ENCODE peak calls at places on chromosomes 16 and 17, in seven cellular contexts. O is mesenchymal stem cell, T is BJ, W is lower lobe of right lung, X is H7, V is pancreas, P is neuronal stem cell. H is an unnamed sample.

GRCh38 chr17:82370471-82371332 is 863 bp upstream of the UTS2R start:
- DNase-seq in O (no peak), T (no peak), W (peak; percentile 34), X (peak; percentile 75), V (no peak), P (no peak), H (no peak)

GRCh38 chr17:31674305-31674704 is 184.7 kb downstream of the COPRS start:
- DNase-seq in O (no peak), T (no peak), W (no peak), X (no peak), V (no peak), P (no peak), H (no peak)

GRCh38 chr17:19260958-19261357 is 23.8 kb downstream of the EPN2 start:
- DNase-seq in O (no peak), T (no peak), W (no peak), X (no peak), V (no peak), P (no peak), H (peak; percentile 65)

GRCh38 chr17:48441231-48441711 is 11.3 kb upstream of the SKAP1 start:
- DNase-seq in O (no peak), T (no peak), W (no peak), X (no peak), V (no peak), P (no peak), H (peak; percentile 96)

GRCh38 chr17:68399638-68400403 is 57.5 kb downstream of the WIPI1 start:
- DNase-seq in O (peak; percentile 96), T (no peak), W (no peak), X (no peak), V (no peak), P (no peak), H (no peak)

GRCh38 chr16:24255446-24256352 is at the start of gene CACNG3:
- DNase-seq in O (no peak), T (no peak), W (peak; percentile 60), X (peak; percentile 93), V (peak; percentile 63), P (peak; percentile 93), H (peak; percentile 94)

GRCh38 chr17:39527220-39527813 is 66.0 kb downstream of the CDK12 start:
- DNase-seq in O (peak; percentile 30), T (no peak), W (no peak), X (peak; percentile 48), V (no peak), P (no peak), H (peak; percentile 23)

GRCh38 chr17:50532452-50533024 is at the start of gene EPN3:
- DNase-seq in O (no peak), T (no peak), W (peak; percentile 75), X (peak; percentile 90), V (peak; percentile 85), P (no peak), H (no peak)

GRCh38 chr17:12995106-12995895 is 22.5 kb downstream of the ELAC2 start:
- DNase-seq in O (no peak), T (no peak), W (no peak), X (peak; percentile 11), V (no peak), P (no peak), H (no peak)

GRCh38 chr17:70144260-70144846 is 25.0 kb upstream of the KCNJ2 start:
- DNase-seq in O (peak; percentile 52), T (no peak), W (no peak), X (peak; percentile 27), V (no peak), P (peak; percentile 9), H (peak; percentile 41)

GRCh38 chr17:38724337-38724988 is 5.7 kb upstream of the CISD3 start:
- DNase-seq in O (no peak), T (no peak), W (no peak), X (no peak), V (no peak), P (no peak), H (no peak)

GRCh38 chr16:5019775-5020174 is 14.0 kb downstream of the NAGPA start:
- DNase-seq in O (no peak), T (no peak), W (no peak), X (no peak), V (no peak), P (no peak), H (no peak)

GRCh38 chr16:53588081-53588648 is 85.2 kb upstream of the AKTIP start:
- DNase-seq in O (no peak), T (no peak), W (no peak), X (no peak), V (no peak), P (no peak), H (no peak)

GRCh38 chr17:82775033-82775823 is 23.4 kb downstream of the TBCD start:
- DNase-seq in O (peak; percentile 45), T (no peak), W (peak; percentile 79), X (peak; percentile 97), V (peak; percentile 92), P (peak; percentile 43), H (peak; percentile 74)

GRCh38 chr16:1127101-1127500 is 25.8 kb upstream of the CACNA1H start:
- DNase-seq in O (no peak), T (no peak), W (no peak), X (peak; percentile 61), V (no peak), P (no peak), H (no peak)

GRCh38 chr16:81863630-81864352 is 84.7 kb downstream of the PLCG2 start:
- DNase-seq in O (no peak), T (no peak), W (no peak), X (peak; percentile 80), V (no peak), P (no peak), H (no peak)

GRCh38 chr17:17032131-17032692 is 10.0 kb upstream of the MPRIP start:
- DNase-seq in O (peak; percentile 94), T (peak; percentile 86), W (peak; percentile 77), X (peak; percentile 61), V (peak; percentile 83), P (no peak), H (no peak)

GRCh38 chr16:2469399-2470233 is 1.5 kb upstream of the NTN3 start:
- DNase-seq in O (no peak), T (no peak), W (no peak), X (peak; percentile 71), V (no peak), P (no peak), H (no peak)

GRCh38 chr17:28513476-28513875 is 7.3 kb downstream of the FOXN1 start:
- DNase-seq in O (no peak), T (no peak), W (peak; percentile 19), X (no peak), V (no peak), P (no peak), H (no peak)

GRCh38 chr16:84153660-84154214 is 8.6 kb downstream of the DNAAF1 start:
- DNase-seq in O (no peak), T (no peak), W (no peak), X (no peak), V (no peak), P (no peak), H (no peak)

GRCh38 chr17:82171750-82172375 is 40.8 kb downstream of the CCDC57 start:
- DNase-seq in O (no peak), T (no peak), W (no peak), X (no peak), V (no peak), P (no peak), H (no peak)

GRCh38 chr17:62950067-62950466 is 16.0 kb upstream of the TANC2 start:
- DNase-seq in O (peak; percentile 32), T (no peak), W (peak; percentile 48), X (no peak), V (no peak), P (no peak), H (peak; percentile 23)

GRCh38 chr17:35896011-35896587 is 15.9 kb upstream of the CCL5 start:
- DNase-seq in O (peak; percentile 9), T (no peak), W (no peak), X (no peak), V (no peak), P (no peak), H (no peak)

GRCh38 chr16:49026566-49026965 is 255.1 kb downstream of the CBLN1 start:
- DNase-seq in O (no peak), T (no peak), W (no peak), X (no peak), V (no peak), P (no peak), H (no peak)

GRCh38 chr16:54926166-54926838 is 4.4 kb upstream of the IRX5 start:
- DNase-seq in O (peak; percentile 18), T (no peak), W (no peak), X (no peak), V (no peak), P (no peak), H (no peak)

GRCh38 chr17:40371261-40371929 is 6.9 kb upstream of the GJD3 start:
- DNase-seq in O (no peak), T (no peak), W (no peak), X (peak; percentile 82), V (no peak), P (no peak), H (no peak)

GRCh38 chr16:69741951-69742904 is 12.5 kb downstream of the NOB1 start:
- DNase-seq in O (peak; percentile 38), T (no peak), W (peak; percentile 74), X (no peak), V (peak; percentile 88), P (no peak), H (no peak)

GRCh38 chr17:67431210-67432015 is 54.3 kb downstream of the PITPNC1 start:
- DNase-seq in O (peak; percentile 91), T (peak; percentile 63), W (no peak), X (no peak), V (no peak), P (no peak), H (peak; percentile 79)

GRCh38 chr17:7258731-7259554 is 3.3 kb downstream of the CLDN7 start:
- DNase-seq in O (no peak), T (no peak), W (peak; percentile 89), X (peak; percentile 20), V (no peak), P (no peak), H (peak; percentile 73)

GRCh38 chr17:2940352-2940751 is 123.1 kb downstream of the OR1D5 start:
- DNase-seq in O (no peak), T (no peak), W (no peak), X (peak; percentile 91), V (no peak), P (no peak), H (no peak)
- H3K4me3 ChIP-seq in O (no peak overlapping the region), T (no peak overlapping the region), W (no peak overlapping the region), X (no peak overlapping the region), V (no peak overlapping the region), P (no peak overlapping the region), H (no peak overlapping the region)

DNA sequence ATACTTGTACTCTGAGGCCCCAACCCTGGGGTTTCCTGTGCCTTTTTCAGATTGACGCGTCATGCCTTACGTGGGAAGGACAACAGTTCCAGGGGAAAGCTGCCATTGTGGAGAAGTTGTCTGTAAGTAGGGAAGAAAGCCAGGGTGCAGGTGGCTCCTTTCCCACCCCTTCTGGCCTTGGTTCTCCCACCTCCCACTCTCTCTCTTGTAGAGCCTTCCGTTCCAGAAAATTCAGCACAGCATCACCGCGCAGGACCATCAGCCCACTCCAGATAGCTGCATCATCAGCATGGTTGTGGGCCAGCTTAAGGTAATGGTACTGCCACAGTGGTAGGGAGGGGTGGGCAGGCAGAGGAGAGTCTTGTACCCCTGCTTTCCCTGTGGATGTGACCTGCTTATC is 4.6 kb upstream of the EDC4 start:
- DNase-seq in O (no peak), T (no peak), W (no peak), X (no peak), V (peak; percentile 77), P (no peak), H (no peak)
- H3K36me3 ChIP-seq in O (peaks cover 81% of the 10 kb centered on the region), T (peaks cover 21% of the 10 kb centered on the region), W (peaks cover 69% of the 10 kb centered on the region), X (peaks cover 34% of the 10 kb centered on the region), V (no peaks in the 10 kb centered on the region), P (peaks cover 32% of the 10 kb centered on the region), H (peaks cover 47% of the 10 kb centered on the region)

GRCh38 chr17:33582661-33583060 is 289.6 kb upstream of the ASIC2 start:
- DNase-seq in O (no peak), T (no peak), W (no peak), X (no peak), V (no peak), P (no peak), H (no peak)
- H3K4me3 ChIP-seq in O (no peak overlapping the region), T (no peak overlapping the region), W (no peak overlapping the region), X (no peak overlapping the region), V (no peak overlapping the region), P (no peak overlapping the region), H (no peak overlapping the region)

GRCh38 chr17:8455660-8456059 is 20.0 kb downstream of the NDEL1 start:
- DNase-seq in O (no peak), T (no peak), W (no peak), X (no peak), V (no peak), P (no peak), H (no peak)
- H3K36me3 ChIP-seq in O (peaks cover 24% of the 10 kb centered on the region), T (peaks cover 16% of the 10 kb centered on the region), W (peaks cover 100% of the 10 kb centered on the region), X (peaks cover 15% of the 10 kb centered on the region), V (no peaks in the 10 kb centered on the region), P (peaks cover 20% of the 10 kb centered on the region), H (peaks cover 83% of the 10 kb centered on the region)